ENCODE peak calls at places on chromosomes 6 and 20, in nine cellular contexts. C, K, V, U, D, W, N, B and I are unnamed samples.

GRCh38 chr6:156901309-156902019 is 124.3 kb downstream of the ARID1B start:
- DNase-seq in C (no peak), K (no peak), V (no peak), U (no peak), D (no peak), W (no peak), N (no peak), B (no peak), I (no peak)

GRCh38 chr6:89464295-89464694 is 31.3 kb downstream of the ANKRD6 start:
- DNase-seq in C (no peak), K (no peak), V (no peak), U (no peak), D (no peak), W (no peak), N (no peak), B (no peak), I (no peak)

GRCh38 chr20:20666359-20666758 is 46.1 kb downstream of the RALGAPA2 start:
- DNase-seq in C (no peak), K (no peak), V (no peak), U (no peak), D (no peak), W (no peak), N (no peak), B (no peak), I (no peak)

GRCh38 chr6:94245395-94245794 is 826.0 kb upstream of the EPHA7 start:
- DNase-seq in C (no peak), K (no peak), V (no peak), U (no peak), D (no peak), W (no peak), N (no peak), B (no peak), I (no peak)

GRCh38 chr20:56409521-56409920 is 2.5 kb upstream of the CASS4 start:
- DNase-seq in C (no peak), K (no peak), V (no peak), U (no peak), D (no peak), W (no peak), N (peak), B (no peak), I (no peak)

GRCh38 chr20:46051556-46052323 is 22.7 kb downstream of the SLC12A5 start:
- DNase-seq in C (no peak), K (no peak), V (no peak), U (no peak), D (no peak), W (no peak), N (no peak), B (no peak), I (no peak)

GRCh38 chr6:116223355-116223754 is 30.5 kb downstream of the TSPYL4 start:
- DNase-seq in C (no peak), K (no peak), V (no peak), U (no peak), D (no peak), W (no peak), N (no peak), B (no peak), I (no peak)

GRCh38 chr6:108658174-108658573 is 97.5 kb downstream of the FOXO3 start:
- DNase-seq in C (no peak), K (no peak), V (peak), U (no peak), D (no peak), W (no peak), N (no peak), B (no peak), I (no peak)

GRCh38 chr20:54475334-54476287 is at the start of gene DOK5:
- DNase-seq in C (peak), K (peak), V (no peak), U (no peak), D (no peak), W (no peak), N (no peak), B (peak), I (peak)

GRCh38 chr20:19802492-19803158 is 44.6 kb downstream of the RIN2 start:
- DNase-seq in C (no peak), K (peak), V (peak), U (peak), D (no peak), W (no peak), N (no peak), B (no peak), I (no peak)

GRCh38 chr6:46015119-46015968 is at the start of gene CLIC5:
- DNase-seq in C (peak), K (no peak), V (no peak), U (no peak), D (peak), W (no peak), N (no peak), B (peak), I (peak)

DNA sequence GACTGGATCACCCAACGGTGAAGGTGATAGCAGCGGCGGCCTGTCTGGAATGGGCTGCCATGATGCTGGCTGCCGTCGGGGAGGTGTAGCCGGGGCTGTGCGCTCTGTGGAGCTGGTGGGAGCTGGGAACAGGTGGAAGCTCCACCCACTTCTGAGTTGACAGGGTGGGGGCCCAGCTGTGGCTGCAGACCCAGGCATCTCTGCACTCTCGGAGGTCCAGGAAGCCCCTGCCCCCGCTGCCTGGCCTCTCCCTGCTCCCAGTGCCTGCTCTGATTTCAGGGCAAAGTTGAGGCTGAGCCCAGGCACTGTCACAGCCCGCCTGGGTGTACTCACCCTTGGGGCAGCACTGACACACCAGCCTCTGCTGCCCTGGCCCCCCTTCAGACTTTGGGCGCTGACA is 18.1 kb upstream of the CHRNA4 start:
- DNase-seq in C (no peak), K (no peak), V (no peak), U (no peak), D (no peak), W (no peak), N (no peak), B (no peak), I (no peak)
- TF ChIP-seq CTCF in C (no peak), K (no peak), V (no peak), U (no peak), D (no peak), W (no peak), N (no peak), B (no peak), I (no peak)

DNA sequence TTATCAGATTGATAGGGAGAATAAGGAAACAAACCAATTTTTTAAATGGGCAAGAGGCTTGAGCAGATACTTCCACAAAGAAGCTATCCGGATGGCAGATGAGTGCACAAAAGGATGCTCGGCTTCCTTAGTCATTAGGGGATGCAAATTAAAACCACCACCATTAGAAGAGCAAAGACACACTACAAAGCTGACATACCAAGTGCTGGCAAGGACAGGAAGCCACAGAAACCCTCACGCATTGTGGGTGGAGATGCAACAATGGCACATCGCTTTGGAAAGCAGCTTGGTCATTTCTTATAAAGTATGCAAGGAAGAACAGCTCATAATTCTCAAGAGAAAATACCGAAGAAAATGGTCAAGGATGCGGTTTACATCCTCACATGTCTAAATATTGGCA is 19.8 kb downstream of the BFSP1 start:
- DNase-seq in C (no peak), K (no peak), V (no peak), U (no peak), D (no peak), W (no peak), N (no peak), B (no peak), I (no peak)
- TF ChIP-seq CTCF in C (no peak), K (no peak), V (no peak), U (no peak), D (no peak), W (no peak), N (no peak), B (no peak), I (no peak)

GRCh38 chr6:84568971-84569370 is 195.4 kb downstream of the TBX18 start:
- DNase-seq in C (no peak), K (peak), V (no peak), U (no peak), D (no peak), W (no peak), N (peak), B (no peak), I (no peak)
- TF ChIP-seq CTCF in C (no peak), K (peak), V (no peak), U (peak), D (no peak), W (no peak), N (peak), B (no peak), I (no peak)

GRCh38 chr20:57434390-57434700 is 43.1 kb downstream of the RBM38 start:
- DNase-seq in C (no peak), K (no peak), V (no peak), U (no peak), D (peak), W (no peak), N (no peak), B (no peak), I (no peak)
- TF ChIP-seq CTCF in C (no peak), K (no peak), V (no peak), U (peak), D (no peak), W (no peak), N (no peak), B (no peak), I (no peak)

GRCh38 chr6:150189176-150189575 is 46.3 kb downstream of the PPP1R14C start:
- DNase-seq in C (no peak), K (no peak), V (no peak), U (no peak), D (no peak), W (no peak), N (no peak), B (no peak), I (no peak)
- TF ChIP-seq CTCF in C (no peak), K (no peak), V (no peak), U (peak), D (no peak), W (no peak), N (no peak), B (no peak), I (no peak)

GRCh38 chr20:11354841-11355240 is 562.9 kb upstream of the BTBD3 start:
- DNase-seq in C (no peak), K (no peak), V (no peak), U (no peak), D (no peak), W (no peak), N (no peak), B (no peak), I (no peak)

GRCh38 chr20:11352041-11352440 is 565.7 kb upstream of the BTBD3 start:
- DNase-seq in C (no peak), K (no peak), V (no peak), U (no peak), D (no peak), W (no peak), N (no peak), B (no peak), I (no peak)

GRCh38 chr20:11355338-11355737 is 562.4 kb upstream of the BTBD3 start:
- DNase-seq in C (no peak), K (no peak), V (no peak), U (no peak), D (no peak), W (no peak), N (no peak), B (no peak), I (no peak)

GRCh38 chr20:11344939-11345338 is 572.8 kb upstream of the BTBD3 start:
- DNase-seq in C (no peak), K (no peak), V (no peak), U (no peak), D (no peak), W (no peak), N (no peak), B (no peak), I (no peak)

DNA sequence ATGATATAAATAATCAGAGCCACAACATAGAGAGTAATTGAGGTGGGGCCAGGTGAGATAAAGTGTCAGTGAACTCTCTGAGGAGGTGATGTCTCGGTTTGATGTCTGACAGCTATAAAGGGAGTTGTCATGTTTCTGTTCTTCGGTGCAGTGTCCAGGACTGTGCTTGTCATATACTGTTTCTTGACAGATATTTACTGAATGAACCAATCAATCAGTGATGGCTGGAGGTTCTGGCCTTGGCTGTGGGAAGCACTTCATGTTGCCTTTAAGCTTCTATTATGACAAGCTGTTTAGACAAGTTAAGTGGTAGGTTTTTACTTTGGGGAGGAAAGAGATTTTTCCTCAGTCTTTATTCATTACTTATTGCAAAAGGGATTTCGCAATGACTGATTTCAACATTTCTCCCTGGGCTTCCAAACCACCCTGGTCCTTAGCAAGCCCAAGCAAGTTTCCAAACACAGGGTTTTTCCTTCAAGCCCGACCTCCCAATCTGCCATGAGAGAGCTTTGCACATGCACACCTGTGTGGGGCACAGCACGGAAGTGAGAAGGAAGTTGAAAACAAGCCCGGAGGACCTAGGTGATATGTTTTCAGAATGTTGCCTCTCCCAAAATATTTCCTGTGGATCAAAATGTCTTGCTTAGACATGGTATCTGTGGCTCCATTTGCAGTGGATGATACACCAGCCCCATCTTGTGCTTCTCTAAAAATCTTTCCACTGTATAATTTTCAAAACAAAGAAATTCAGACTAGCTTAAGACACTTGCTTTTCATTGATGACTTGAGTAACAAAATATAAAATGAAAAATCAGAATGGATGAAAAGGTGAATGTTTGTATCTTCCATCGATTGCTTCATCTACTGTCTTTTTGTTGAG is 567.3 kb upstream of the BTBD3 start:
- DNase-seq in C (no peak), K (peak), V (no peak), U (peak), D (no peak), W (peak), N (peak), B (no peak), I (no peak)
- TF ChIP-seq CTCF in C (no peak), K (no peak), V (no peak), U (peak), D (no peak), W (no peak), N (no peak), B (no peak), I (no peak)

GRCh38 chr20:719816-720215 is 44.2 kb upstream of the SCRT2 start:
- DNase-seq in C (no peak), K (no peak), V (no peak), U (no peak), D (no peak), W (no peak), N (no peak), B (no peak), I (no peak)

GRCh38 chr20:721876-722275 is 46.3 kb upstream of the SCRT2 start:
- DNase-seq in C (no peak), K (no peak), V (no peak), U (no peak), D (no peak), W (no peak), N (no peak), B (no peak), I (no peak)

GRCh38 chr20:717271-717670 is 41.7 kb upstream of the SCRT2 start:
- DNase-seq in C (no peak), K (no peak), V (no peak), U (no peak), D (no peak), W (no peak), N (no peak), B (no peak), I (no peak)

GRCh38 chr20:717817-718216 is 42.2 kb upstream of the SCRT2 start:
- DNase-seq in C (no peak), K (no peak), V (no peak), U (no peak), D (no peak), W (no peak), N (no peak), B (no peak), I (no peak)

DNA sequence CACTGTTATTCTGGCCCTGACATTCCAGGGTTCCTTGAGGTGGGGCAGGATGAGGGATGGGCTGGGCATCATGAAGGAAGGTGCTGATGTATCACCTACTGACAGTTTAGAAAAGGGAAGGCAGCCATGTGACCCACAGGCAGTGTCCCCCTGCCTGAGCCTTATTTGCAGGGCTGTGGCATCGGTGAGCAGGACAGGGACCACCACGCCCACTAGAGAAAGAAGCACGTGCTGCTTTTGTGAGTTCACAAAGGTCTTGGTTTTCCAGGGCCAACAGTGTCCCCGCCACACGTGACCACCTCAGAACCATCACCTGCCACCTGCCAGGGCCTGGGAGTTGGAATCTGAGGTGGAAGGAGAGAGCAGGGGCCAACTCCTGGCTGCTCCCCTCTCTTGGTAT is 43.5 kb upstream of the SCRT2 start:
- DNase-seq in C (no peak), K (no peak), V (no peak), U (no peak), D (no peak), W (no peak), N (no peak), B (no peak), I (no peak)
- TF ChIP-seq CTCF in C (no peak), K (no peak), V (no peak), U (no peak), D (no peak), W (no peak), N (no peak), B (no peak), I (no peak)